ENCODE peak calls at places on chromosomes 12 and 14, in eight cellular contexts. One of them, this sample, is unnamed.
A peak's percentile ranks its signal among the peaks of the same experiment; 100 is the strongest.

GRCh38 chr12:131986361-131986760 is 36.6 kb downstream of the EP400 start:
- DNase-seq in GM23248: no peak
- DNase-seq in fibroblast of lung: no peak
- DNase-seq in mesenchymal stem cell: no peak
- DNase-seq in A549: no peak
- DNase-seq in astrocyte: no peak
- DNase-seq in H9: no peak
- DNase-seq in mammary epithelial cell: no peak
- DNase-seq in this sample: no peak

GRCh38 chr12:31521972-31522371 is 69.0 kb downstream of the DENND5B start:
- DNase-seq in GM23248: no peak
- DNase-seq in A549: peak; percentile 56
- DNase-seq in H9: no peak
- DNase-seq in mesenchymal stem cell: peak; percentile 33
- DNase-seq in fibroblast of lung: no peak
- DNase-seq in astrocyte: no peak
- DNase-seq in mammary epithelial cell: no peak
- DNase-seq in this sample: no peak

GRCh38 chr14:96257056-96257455 is 1.0 kb downstream of the BDKRB1 start:
- DNase-seq in astrocyte: no peak
- DNase-seq in mammary epithelial cell: no peak
- DNase-seq in GM23248: no peak
- DNase-seq in fibroblast of lung: no peak
- DNase-seq in A549: no peak
- DNase-seq in mesenchymal stem cell: no peak
- DNase-seq in H9: no peak
- DNase-seq in this sample: no peak

GRCh38 chr14:63993992-63994391 is 141.2 kb downstream of the SYNE2 start:
- DNase-seq in H9: no peak
- DNase-seq in GM23248: no peak
- DNase-seq in mesenchymal stem cell: no peak
- DNase-seq in mammary epithelial cell: peak; percentile 17
- DNase-seq in astrocyte: no peak
- DNase-seq in A549: peak; percentile 13
- DNase-seq in fibroblast of lung: no peak
- DNase-seq in this sample: peak; percentile 25

GRCh38 chr12:51954465-51955361 is 3.2 kb downstream of the ACVR1B start:
- DNase-seq in fibroblast of lung: no peak
- DNase-seq in mammary epithelial cell: peak; percentile 77
- DNase-seq in A549: peak; percentile 38
- DNase-seq in astrocyte: no peak
- DNase-seq in GM23248: peak; percentile 42
- DNase-seq in mesenchymal stem cell: no peak
- DNase-seq in H9: no peak
- DNase-seq in this sample: no peak

GRCh38 chr14:51302319-51303030 is 62.4 kb downstream of the TMX1 start:
- DNase-seq in GM23248: no peak
- DNase-seq in H9: no peak
- DNase-seq in mammary epithelial cell: no peak
- DNase-seq in A549: no peak
- DNase-seq in fibroblast of lung: peak; percentile 41
- DNase-seq in mesenchymal stem cell: peak; percentile 68
- DNase-seq in astrocyte: peak; percentile 36
- DNase-seq in this sample: no peak

GRCh38 chr12:9792961-9793617 is 32.4 kb upstream of the CD69 start:
- DNase-seq in mesenchymal stem cell: peak; percentile 77
- DNase-seq in mammary epithelial cell: peak; percentile 26
- DNase-seq in GM23248: peak; percentile 46
- DNase-seq in A549: no peak
- DNase-seq in fibroblast of lung: peak; percentile 81
- DNase-seq in astrocyte: peak; percentile 78
- DNase-seq in H9: no peak
- DNase-seq in this sample: no peak

GRCh38 chr14:53509845-53510244 is 356.7 kb upstream of the DDHD1 start:
- DNase-seq in mammary epithelial cell: peak; percentile 97
- DNase-seq in H9: no peak
- DNase-seq in fibroblast of lung: no peak
- DNase-seq in A549: no peak
- DNase-seq in mesenchymal stem cell: peak; percentile 43
- DNase-seq in astrocyte: no peak
- DNase-seq in GM23248: peak; percentile 51
- DNase-seq in this sample: no peak

GRCh38 chr12:25845415-25845814 is 113.1 kb upstream of the RASSF8 start:
- DNase-seq in fibroblast of lung: no peak
- DNase-seq in H9: no peak
- DNase-seq in GM23248: no peak
- DNase-seq in mesenchymal stem cell: no peak
- DNase-seq in astrocyte: no peak
- DNase-seq in A549: no peak
- DNase-seq in mammary epithelial cell: no peak
- DNase-seq in this sample: no peak

GRCh38 chr14:65478017-65478416 is 65.5 kb downstream of the FUT8 start:
- DNase-seq in GM23248: no peak
- DNase-seq in mammary epithelial cell: no peak
- DNase-seq in H9: no peak
- DNase-seq in mesenchymal stem cell: no peak
- DNase-seq in A549: no peak
- DNase-seq in fibroblast of lung: no peak
- DNase-seq in astrocyte: no peak
- DNase-seq in this sample: no peak
- H3K4me2 ChIP-seq in GM23248: peak overlapping the region; percentile 41
- H3K4me2 ChIP-seq in mammary epithelial cell: peak overlapping the region; percentile 64
- H3K4me2 ChIP-seq in H9: no peak overlapping the region
- H3K4me2 ChIP-seq in mesenchymal stem cell: no peak overlapping the region
- H3K4me2 ChIP-seq in A549: no peak overlapping the region
- H3K4me2 ChIP-seq in fibroblast of lung: no peak overlapping the region
- H3K4me2 ChIP-seq in astrocyte: peak overlapping the region; percentile 44
- H3K4me2 ChIP-seq in this sample: no peak overlapping the region

GRCh38 chr12:68245071-68246021 is 8.1 kb downstream of the IL22 start:
- DNase-seq in mammary epithelial cell: no peak
- DNase-seq in fibroblast of lung: peak; percentile 62
- DNase-seq in A549: no peak
- DNase-seq in GM23248: no peak
- DNase-seq in H9: no peak
- DNase-seq in mesenchymal stem cell: peak; percentile 55
- DNase-seq in astrocyte: peak; percentile 53
- DNase-seq in this sample: no peak
- H3K27ac ChIP-seq in mammary epithelial cell: no peak overlapping the region
- H3K27ac ChIP-seq in fibroblast of lung: no peak overlapping the region
- H3K27ac ChIP-seq in A549: no peak overlapping the region
- H3K27ac ChIP-seq in GM23248: no peak overlapping the region
- H3K27ac ChIP-seq in H9: no peak overlapping the region
- H3K27ac ChIP-seq in mesenchymal stem cell: no peak overlapping the region
- H3K27ac ChIP-seq in astrocyte: no peak overlapping the region
- H3K27ac ChIP-seq in this sample: no peak overlapping the region

DNA sequence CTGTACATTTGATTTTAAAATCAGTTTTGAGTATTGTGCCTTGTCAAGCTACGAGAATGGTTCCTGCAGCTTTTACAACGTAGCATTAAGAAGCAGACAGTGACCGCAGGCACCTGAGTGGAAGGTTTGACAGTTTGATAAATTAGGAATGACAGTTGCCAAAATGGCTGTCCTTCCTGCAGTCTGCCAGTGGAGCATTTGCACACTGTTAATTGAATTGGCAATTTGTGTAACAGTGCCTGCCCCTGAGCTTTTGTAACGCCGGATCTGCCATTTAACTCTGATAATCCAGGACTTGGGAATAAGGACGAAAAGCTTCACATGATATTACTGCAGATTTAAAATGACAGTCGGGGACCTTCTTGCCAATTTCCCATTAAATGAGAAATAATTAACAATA is 385.3 kb downstream of the NPAS3 start:
- DNase-seq in mesenchymal stem cell: no peak
- DNase-seq in mammary epithelial cell: no peak
- DNase-seq in H9: no peak
- DNase-seq in GM23248: no peak
- DNase-seq in astrocyte: no peak
- DNase-seq in A549: no peak
- DNase-seq in fibroblast of lung: no peak
- DNase-seq in this sample: no peak
- H3K4me2 ChIP-seq in mesenchymal stem cell: no peak overlapping the region
- H3K4me2 ChIP-seq in mammary epithelial cell: no peak overlapping the region
- H3K4me2 ChIP-seq in H9: no peak overlapping the region
- H3K4me2 ChIP-seq in GM23248: no peak overlapping the region
- H3K4me2 ChIP-seq in astrocyte: no peak overlapping the region
- H3K4me2 ChIP-seq in A549: no peak overlapping the region
- H3K4me2 ChIP-seq in fibroblast of lung: no peak overlapping the region
- H3K4me2 ChIP-seq in this sample: no peak overlapping the region

GRCh38 chr14:68479247-68479646 is 313.6 kb downstream of the ZFP36L1 start:
- DNase-seq in H9: no peak
- DNase-seq in mammary epithelial cell: no peak
- DNase-seq in A549: no peak
- DNase-seq in GM23248: no peak
- DNase-seq in fibroblast of lung: peak; percentile 71
- DNase-seq in mesenchymal stem cell: peak; percentile 19
- DNase-seq in astrocyte: no peak
- DNase-seq in this sample: no peak

GRCh38 chr14:68486809-68487208 is 306.1 kb downstream of the ZFP36L1 start:
- DNase-seq in astrocyte: no peak
- DNase-seq in H9: no peak
- DNase-seq in mesenchymal stem cell: no peak
- DNase-seq in fibroblast of lung: no peak
- DNase-seq in mammary epithelial cell: no peak
- DNase-seq in GM23248: no peak
- DNase-seq in A549: no peak
- DNase-seq in this sample: no peak

GRCh38 chr14:68482018-68482417 is 310.8 kb downstream of the ZFP36L1 start:
- DNase-seq in A549: no peak
- DNase-seq in mesenchymal stem cell: no peak
- DNase-seq in astrocyte: no peak
- DNase-seq in fibroblast of lung: no peak
- DNase-seq in GM23248: no peak
- DNase-seq in mammary epithelial cell: no peak
- DNase-seq in H9: no peak
- DNase-seq in this sample: no peak

GRCh38 chr14:68486033-68486732 is 306.7 kb downstream of the ZFP36L1 start:
- DNase-seq in mammary epithelial cell: no peak
- DNase-seq in astrocyte: no peak
- DNase-seq in GM23248: no peak
- DNase-seq in fibroblast of lung: no peak
- DNase-seq in mesenchymal stem cell: no peak
- DNase-seq in H9: no peak
- DNase-seq in A549: no peak
- DNase-seq in this sample: no peak

DNA sequence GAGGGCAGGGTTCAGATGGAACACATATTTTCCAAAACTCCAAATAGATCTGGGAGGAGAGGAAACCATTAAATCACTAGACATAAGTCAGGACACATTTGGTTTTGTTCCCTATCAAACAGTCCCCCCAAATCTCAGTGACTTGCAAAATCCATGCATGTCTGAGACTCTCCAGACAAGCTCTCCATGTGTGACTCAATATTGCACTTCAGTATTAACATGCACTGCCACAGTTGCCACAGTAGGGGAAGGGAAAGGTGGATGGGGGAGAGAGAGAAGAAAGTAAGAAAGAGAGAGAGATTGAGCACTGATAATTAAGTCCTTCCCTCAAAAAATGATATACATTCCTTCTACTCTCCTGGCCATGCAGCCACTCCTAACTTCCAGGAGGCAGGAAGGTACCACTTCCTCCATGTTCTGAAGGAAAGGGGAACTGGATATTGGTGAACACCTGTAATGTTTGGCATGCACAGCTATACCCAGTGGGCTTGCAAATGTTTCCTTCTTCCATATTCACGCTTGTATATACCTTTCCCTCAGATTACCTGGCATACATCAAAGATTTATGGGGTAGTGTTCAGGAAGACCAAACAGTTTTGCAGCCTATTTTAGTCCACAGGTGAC is 310.0 kb downstream of the ZFP36L1 start:
- DNase-seq in mesenchymal stem cell: peak; percentile 31
- DNase-seq in fibroblast of lung: no peak
- DNase-seq in GM23248: no peak
- DNase-seq in astrocyte: no peak
- DNase-seq in A549: no peak
- DNase-seq in H9: no peak
- DNase-seq in mammary epithelial cell: no peak
- DNase-seq in this sample: no peak
- H3K27ac ChIP-seq in mesenchymal stem cell: no peak overlapping the region
- H3K27ac ChIP-seq in fibroblast of lung: no peak overlapping the region
- H3K27ac ChIP-seq in GM23248: no peak overlapping the region
- H3K27ac ChIP-seq in astrocyte: no peak overlapping the region
- H3K27ac ChIP-seq in A549: peak overlapping the region; percentile 32
- H3K27ac ChIP-seq in H9: no peak overlapping the region
- H3K27ac ChIP-seq in mammary epithelial cell: no peak overlapping the region
- H3K27ac ChIP-seq in this sample: no peak overlapping the region

GRCh38 chr12:111455448-111456320 is 50.0 kb downstream of the SH2B3 start:
- DNase-seq in astrocyte: peak; percentile 61
- DNase-seq in GM23248: peak; percentile 71
- DNase-seq in mesenchymal stem cell: peak; percentile 81
- DNase-seq in fibroblast of lung: peak; percentile 69
- DNase-seq in H9: no peak
- DNase-seq in mammary epithelial cell: no peak
- DNase-seq in A549: no peak
- DNase-seq in this sample: no peak
- H3K4me2 ChIP-seq in astrocyte: no peak overlapping the region
- H3K4me2 ChIP-seq in GM23248: no peak overlapping the region
- H3K4me2 ChIP-seq in mesenchymal stem cell: no peak overlapping the region
- H3K4me2 ChIP-seq in fibroblast of lung: no peak overlapping the region
- H3K4me2 ChIP-seq in H9: no peak overlapping the region
- H3K4me2 ChIP-seq in mammary epithelial cell: no peak overlapping the region
- H3K4me2 ChIP-seq in A549: no peak overlapping the region
- H3K4me2 ChIP-seq in this sample: no peak overlapping the region

GRCh38 chr12:12017135-12017581 is 53.6 kb upstream of the BCL2L14 start:
- DNase-seq in H9: no peak
- DNase-seq in A549: no peak
- DNase-seq in astrocyte: no peak
- DNase-seq in fibroblast of lung: peak; percentile 18
- DNase-seq in mesenchymal stem cell: no peak
- DNase-seq in GM23248: no peak
- DNase-seq in mammary epithelial cell: peak; percentile 15
- DNase-seq in this sample: no peak
- H3K27ac ChIP-seq in H9: no peak overlapping the region
- H3K27ac ChIP-seq in A549: no peak overlapping the region
- H3K27ac ChIP-seq in astrocyte: no peak overlapping the region
- H3K27ac ChIP-seq in fibroblast of lung: no peak overlapping the region
- H3K27ac ChIP-seq in mesenchymal stem cell: no peak overlapping the region
- H3K27ac ChIP-seq in GM23248: no peak overlapping the region
- H3K27ac ChIP-seq in mammary epithelial cell: no peak overlapping the region
- H3K27ac ChIP-seq in this sample: no peak overlapping the region

GRCh38 chr12:2258035-2258434 is 205.2 kb downstream of the CACNA1C start:
- DNase-seq in A549: no peak
- DNase-seq in fibroblast of lung: peak; percentile 43
- DNase-seq in H9: no peak
- DNase-seq in mesenchymal stem cell: no peak
- DNase-seq in GM23248: peak; percentile 56
- DNase-seq in mammary epithelial cell: no peak
- DNase-seq in astrocyte: peak; percentile 41
- DNase-seq in this sample: no peak

GRCh38 chr12:2255301-2255700 is 202.5 kb downstream of the CACNA1C start:
- DNase-seq in mesenchymal stem cell: no peak
- DNase-seq in fibroblast of lung: no peak
- DNase-seq in A549: no peak
- DNase-seq in GM23248: no peak
- DNase-seq in mammary epithelial cell: no peak
- DNase-seq in H9: no peak
- DNase-seq in astrocyte: no peak
- DNase-seq in this sample: no peak

GRCh38 chr12:2256915-2257314 is 204.1 kb downstream of the CACNA1C start:
- DNase-seq in mesenchymal stem cell: peak; percentile 79
- DNase-seq in GM23248: peak; percentile 73
- DNase-seq in fibroblast of lung: peak; percentile 84
- DNase-seq in A549: no peak
- DNase-seq in H9: no peak
- DNase-seq in mammary epithelial cell: no peak
- DNase-seq in astrocyte: peak; percentile 80
- DNase-seq in this sample: no peak

GRCh38 chr12:2259368-2259767 is 206.6 kb downstream of the CACNA1C start:
- DNase-seq in H9: no peak
- DNase-seq in A549: no peak
- DNase-seq in astrocyte: no peak
- DNase-seq in fibroblast of lung: peak; percentile 31
- DNase-seq in mesenchymal stem cell: peak; percentile 61
- DNase-seq in mammary epithelial cell: no peak
- DNase-seq in GM23248: no peak
- DNase-seq in this sample: peak; percentile 60

GRCh38 chr12:2256453-2256852 is 203.7 kb downstream of the CACNA1C start:
- DNase-seq in fibroblast of lung: peak; percentile 90
- DNase-seq in astrocyte: peak; percentile 89
- DNase-seq in mammary epithelial cell: no peak
- DNase-seq in mesenchymal stem cell: peak; percentile 90
- DNase-seq in H9: no peak
- DNase-seq in A549: no peak
- DNase-seq in GM23248: peak; percentile 87
- DNase-seq in this sample: no peak
- H3K4me2 ChIP-seq in fibroblast of lung: peak overlapping the region; percentile 52
- H3K4me2 ChIP-seq in astrocyte: peak overlapping the region; percentile 63
- H3K4me2 ChIP-seq in mammary epithelial cell: no peak overlapping the region
- H3K4me2 ChIP-seq in mesenchymal stem cell: no peak overlapping the region
- H3K4me2 ChIP-seq in H9: no peak overlapping the region
- H3K4me2 ChIP-seq in A549: no peak overlapping the region
- H3K4me2 ChIP-seq in GM23248: peak overlapping the region; percentile 71
- H3K4me2 ChIP-seq in this sample: no peak overlapping the region

This sample was measured in OCI-LY7.